ENCODE peak calls at places on chromosomes 11 and 22, in seven cellular contexts. One of them, this sample, is unnamed.

GRCh38 chr22:47111626-47112373 is 349.4 kb downstream of the TBC1D22A start:
- DNase-seq in HAP-1: no peak
- DNase-seq in uterus: peak
- DNase-seq in Ammon's horn: no peak
- DNase-seq in sciatic nerve: peak
- DNase-seq in natural killer cell: no peak
- DNase-seq in NCI-H82: no peak
- DNase-seq in this sample: no peak

GRCh38 chr11:89442801-89443200 is 48.4 kb downstream of the NOX4 start:
- DNase-seq in HAP-1: no peak
- DNase-seq in uterus: no peak
- DNase-seq in Ammon's horn: no peak
- DNase-seq in sciatic nerve: no peak
- DNase-seq in natural killer cell: no peak
- DNase-seq in NCI-H82: no peak
- DNase-seq in this sample: no peak

GRCh38 chr22:42814215-42814614 is 42.9 kb downstream of the ARFGAP3 start:
- DNase-seq in HAP-1: no peak
- DNase-seq in uterus: no peak
- DNase-seq in Ammon's horn: no peak
- DNase-seq in sciatic nerve: no peak
- DNase-seq in natural killer cell: no peak
- DNase-seq in NCI-H82: peak
- DNase-seq in this sample: no peak

GRCh38 chr22:43919106-43919965 is 4.3 kb upstream of the PNPLA3 start:
- DNase-seq in HAP-1: no peak
- DNase-seq in uterus: no peak
- DNase-seq in Ammon's horn: no peak
- DNase-seq in sciatic nerve: no peak
- DNase-seq in natural killer cell: no peak
- DNase-seq in NCI-H82: no peak
- DNase-seq in this sample: no peak

GRCh38 chr11:119800171-119800570 is 71.2 kb upstream of the NECTIN1 start:
- DNase-seq in HAP-1: no peak
- DNase-seq in uterus: no peak
- DNase-seq in Ammon's horn: no peak
- DNase-seq in sciatic nerve: no peak
- DNase-seq in natural killer cell: no peak
- DNase-seq in NCI-H82: no peak
- DNase-seq in this sample: no peak

GRCh38 chr11:86370922-86371614 is 3.6 kb upstream of the CCDC81 start:
- DNase-seq in HAP-1: no peak
- DNase-seq in uterus: no peak
- DNase-seq in Ammon's horn: no peak
- DNase-seq in sciatic nerve: no peak
- DNase-seq in natural killer cell: no peak
- DNase-seq in NCI-H82: no peak
- DNase-seq in this sample: no peak

GRCh38 chr11:33256031-33256807 is 962 bp upstream of the HIPK3 start:
- DNase-seq in HAP-1: peak
- DNase-seq in uterus: no peak
- DNase-seq in Ammon's horn: peak
- DNase-seq in sciatic nerve: no peak
- DNase-seq in natural killer cell: no peak
- DNase-seq in NCI-H82: peak
- DNase-seq in this sample: no peak

GRCh38 chr11:123405123-123405592 is 24.9 kb upstream of the GRAMD1B start:
- DNase-seq in HAP-1: no peak
- DNase-seq in uterus: no peak
- DNase-seq in Ammon's horn: no peak
- DNase-seq in sciatic nerve: no peak
- DNase-seq in natural killer cell: no peak
- DNase-seq in NCI-H82: peak
- DNase-seq in this sample: peak

GRCh38 chr11:15673408-15673811 is 558.7 kb downstream of the INSC start:
- DNase-seq in HAP-1: no peak
- DNase-seq in uterus: no peak
- DNase-seq in Ammon's horn: peak
- DNase-seq in sciatic nerve: no peak
- DNase-seq in natural killer cell: no peak
- DNase-seq in NCI-H82: peak
- DNase-seq in this sample: no peak

GRCh38 chr22:20750461-20751184 is 23.3 kb upstream of the SERPIND1 start:
- DNase-seq in HAP-1: no peak
- DNase-seq in uterus: peak
- DNase-seq in Ammon's horn: peak
- DNase-seq in sciatic nerve: peak
- DNase-seq in natural killer cell: no peak
- DNase-seq in NCI-H82: peak
- DNase-seq in this sample: peak

GRCh38 chr11:62830904-62831519 is 839 bp downstream of the STX5 start:
- DNase-seq in HAP-1: peak
- DNase-seq in uterus: no peak
- DNase-seq in Ammon's horn: no peak
- DNase-seq in sciatic nerve: no peak
- DNase-seq in natural killer cell: no peak
- DNase-seq in NCI-H82: peak
- DNase-seq in this sample: no peak

GRCh38 chr11:47641585-47642098 is 717 bp downstream of the MTCH2 start:
- DNase-seq in HAP-1: no peak
- DNase-seq in uterus: no peak
- DNase-seq in Ammon's horn: peak
- DNase-seq in sciatic nerve: no peak
- DNase-seq in natural killer cell: no peak
- DNase-seq in NCI-H82: peak
- DNase-seq in this sample: no peak

GRCh38 chr22:42719656-42720262 is 911 bp downstream of the A4GALT start:
- DNase-seq in HAP-1: peak
- DNase-seq in uterus: no peak
- DNase-seq in Ammon's horn: no peak
- DNase-seq in sciatic nerve: no peak
- DNase-seq in natural killer cell: no peak
- DNase-seq in NCI-H82: no peak
- DNase-seq in this sample: no peak

GRCh38 chr11:58061813-58062212 is 31.1 kb downstream of the OR6Q1 start:
- DNase-seq in HAP-1: no peak
- DNase-seq in uterus: no peak
- DNase-seq in Ammon's horn: no peak
- DNase-seq in sciatic nerve: no peak
- DNase-seq in natural killer cell: no peak
- DNase-seq in NCI-H82: no peak
- DNase-seq in this sample: no peak

GRCh38 chr11:70314730-70315129 is 44.2 kb downstream of the PPFIA1 start:
- DNase-seq in HAP-1: no peak
- DNase-seq in uterus: no peak
- DNase-seq in Ammon's horn: no peak
- DNase-seq in sciatic nerve: no peak
- DNase-seq in natural killer cell: no peak
- DNase-seq in NCI-H82: no peak
- DNase-seq in this sample: no peak

GRCh38 chr22:20131856-20132685 is 467 bp downstream of the ZDHHC8 start:
- DNase-seq in HAP-1: peak
- DNase-seq in uterus: no peak
- DNase-seq in Ammon's horn: peak
- DNase-seq in sciatic nerve: no peak
- DNase-seq in natural killer cell: no peak
- DNase-seq in NCI-H82: no peak
- DNase-seq in this sample: peak

GRCh38 chr11:70661763-70662501 is 263.6 kb downstream of the CTTN start:
- DNase-seq in HAP-1: no peak
- DNase-seq in uterus: no peak
- DNase-seq in Ammon's horn: peak
- DNase-seq in sciatic nerve: no peak
- DNase-seq in natural killer cell: no peak
- DNase-seq in NCI-H82: peak
- DNase-seq in this sample: no peak

GRCh38 chr11:128551641-128552335 is 35.6 kb downstream of the ETS1 start:
- DNase-seq in HAP-1: no peak
- DNase-seq in uterus: no peak
- DNase-seq in Ammon's horn: no peak
- DNase-seq in sciatic nerve: no peak
- DNase-seq in natural killer cell: peak
- DNase-seq in NCI-H82: no peak
- DNase-seq in this sample: no peak

GRCh38 chr22:38762607-38763006 is 6.8 kb upstream of the SUN2 start:
- DNase-seq in HAP-1: no peak
- DNase-seq in uterus: no peak
- DNase-seq in Ammon's horn: peak
- DNase-seq in sciatic nerve: no peak
- DNase-seq in natural killer cell: no peak
- DNase-seq in NCI-H82: peak
- DNase-seq in this sample: no peak

GRCh38 chr22:33650244-33650643 is 270.0 kb downstream of the LARGE1 start:
- DNase-seq in HAP-1: no peak
- DNase-seq in uterus: no peak
- DNase-seq in Ammon's horn: peak
- DNase-seq in sciatic nerve: no peak
- DNase-seq in natural killer cell: no peak
- DNase-seq in NCI-H82: no peak
- DNase-seq in this sample: no peak

GRCh38 chr22:48949375-48950149 is 878.1 kb downstream of the BRD1 start:
- DNase-seq in HAP-1: no peak
- DNase-seq in uterus: no peak
- DNase-seq in Ammon's horn: no peak
- DNase-seq in sciatic nerve: peak
- DNase-seq in natural killer cell: peak
- DNase-seq in NCI-H82: no peak
- DNase-seq in this sample: no peak

GRCh38 chr11:2584812-2585565 is 114.8 kb downstream of the KCNQ1OT1 start:
- DNase-seq in HAP-1: peak
- DNase-seq in uterus: no peak
- DNase-seq in Ammon's horn: peak
- DNase-seq in sciatic nerve: peak
- DNase-seq in natural killer cell: no peak
- DNase-seq in NCI-H82: no peak
- DNase-seq in this sample: no peak

GRCh38 chr22:19058713-19059451 is 63.3 kb downstream of the DGCR2 start:
- DNase-seq in HAP-1: no peak
- DNase-seq in uterus: no peak
- DNase-seq in Ammon's horn: no peak
- DNase-seq in sciatic nerve: no peak
- DNase-seq in natural killer cell: no peak
- DNase-seq in NCI-H82: no peak
- DNase-seq in this sample: no peak

GRCh38 chr22:30701872-30702271 is 7.2 kb downstream of the OSBP2 start:
- DNase-seq in HAP-1: no peak
- DNase-seq in uterus: no peak
- DNase-seq in Ammon's horn: peak
- DNase-seq in sciatic nerve: no peak
- DNase-seq in natural killer cell: no peak
- DNase-seq in NCI-H82: no peak
- DNase-seq in this sample: no peak

GRCh38 chr11:13277719-13278619 is at the start of gene BMAL1:
- DNase-seq in HAP-1: no peak
- DNase-seq in uterus: peak
- DNase-seq in Ammon's horn: peak
- DNase-seq in sciatic nerve: peak
- DNase-seq in natural killer cell: no peak
- DNase-seq in NCI-H82: peak
- DNase-seq in this sample: peak

GRCh38 chr11:69852051-69852450 is 32.8 kb upstream of the FGF3 start:
- DNase-seq in HAP-1: no peak
- DNase-seq in uterus: no peak
- DNase-seq in Ammon's horn: no peak
- DNase-seq in sciatic nerve: peak
- DNase-seq in natural killer cell: no peak
- DNase-seq in NCI-H82: no peak
- DNase-seq in this sample: no peak

GRCh38 chr22:28773461-28773867 is 969 bp downstream of the CCDC117 start:
- DNase-seq in HAP-1: no peak
- DNase-seq in uterus: no peak
- DNase-seq in Ammon's horn: no peak
- DNase-seq in sciatic nerve: no peak
- DNase-seq in natural killer cell: no peak
- DNase-seq in NCI-H82: no peak
- DNase-seq in this sample: no peak

GRCh38 chr22:46068176-46068907 is 82.0 kb upstream of the PPARA start:
- DNase-seq in HAP-1: no peak
- DNase-seq in uterus: no peak
- DNase-seq in Ammon's horn: no peak
- DNase-seq in sciatic nerve: no peak
- DNase-seq in natural killer cell: no peak
- DNase-seq in NCI-H82: no peak
- DNase-seq in this sample: no peak

GRCh38 chr11:27886765-27887328 is 186.6 kb upstream of the BDNF start:
- DNase-seq in HAP-1: no peak
- DNase-seq in uterus: no peak
- DNase-seq in Ammon's horn: peak
- DNase-seq in sciatic nerve: no peak
- DNase-seq in natural killer cell: no peak
- DNase-seq in NCI-H82: no peak
- DNase-seq in this sample: no peak

GRCh38 chr22:38347944-38348750 is 30.9 kb upstream of the CSNK1E start:
- DNase-seq in HAP-1: peak
- DNase-seq in uterus: no peak
- DNase-seq in Ammon's horn: no peak
- DNase-seq in sciatic nerve: peak
- DNase-seq in natural killer cell: no peak
- DNase-seq in NCI-H82: no peak
- DNase-seq in this sample: no peak

GRCh38 chr11:74691755-74692154 is 39.5 kb downstream of the CHRDL2 start:
- DNase-seq in HAP-1: no peak
- DNase-seq in uterus: no peak
- DNase-seq in Ammon's horn: no peak
- DNase-seq in sciatic nerve: no peak
- DNase-seq in natural killer cell: no peak
- DNase-seq in NCI-H82: no peak
- DNase-seq in this sample: no peak

GRCh38 chr11:38274031-38274430 is 1676.0 kb upstream of the RAG2 start:
- DNase-seq in HAP-1: no peak
- DNase-seq in uterus: no peak
- DNase-seq in Ammon's horn: no peak
- DNase-seq in sciatic nerve: no peak
- DNase-seq in natural killer cell: no peak
- DNase-seq in NCI-H82: no peak
- DNase-seq in this sample: no peak

GRCh38 chr11:99932684-99933083 is 754.4 kb upstream of the ARHGAP42 start:
- DNase-seq in HAP-1: no peak
- DNase-seq in uterus: no peak
- DNase-seq in Ammon's horn: no peak
- DNase-seq in sciatic nerve: no peak
- DNase-seq in natural killer cell: no peak
- DNase-seq in NCI-H82: no peak
- DNase-seq in this sample: no peak

GRCh38 chr11:18457435-18457834 is 1.8 kb downstream of the LDHAL6A start:
- DNase-seq in HAP-1: no peak
- DNase-seq in uterus: no peak
- DNase-seq in Ammon's horn: no peak
- DNase-seq in sciatic nerve: no peak
- DNase-seq in natural killer cell: no peak
- DNase-seq in NCI-H82: no peak
- DNase-seq in this sample: no peak

GRCh38 chr22:40084246-40084645 is 89.5 kb downstream of the FAM83F start:
- DNase-seq in HAP-1: no peak
- DNase-seq in uterus: no peak
- DNase-seq in Ammon's horn: no peak
- DNase-seq in sciatic nerve: no peak
- DNase-seq in natural killer cell: no peak
- DNase-seq in NCI-H82: no peak
- DNase-seq in this sample: no peak

GRCh38 chr11:69049490-69049867 is 747 bp downstream of the TPCN2 start:
- DNase-seq in HAP-1: no peak
- DNase-seq in uterus: no peak
- DNase-seq in Ammon's horn: no peak
- DNase-seq in sciatic nerve: no peak
- DNase-seq in natural killer cell: no peak
- DNase-seq in NCI-H82: peak
- DNase-seq in this sample: no peak

This sample was measured in heart right ventricle.